ENCODE peak calls at places on chromosomes 7 and 10, in eight cellular contexts. U is left ventricle myocardium inferior; N is CD4-positive, alpha-beta T cell; D is activated B cell treated with CpG ODN at 0.5 μM for 24 hours; Y is epithelial cell of esophagus; W is sigmoid colon; F is A549; S is GM13976. P is an unnamed sample.

GRCh38 chr10:118798186-118798811 is 43.5 kb upstream of the CACUL1 start:
- DNase-seq in U (no peak), N (no peak), D (no peak), Y (peak), W (no peak), F (peak), S (no peak), P (peak)

GRCh38 chr7:23242321-23242720 is 4.3 kb upstream of the GPNMB start:
- DNase-seq in U (no peak), N (no peak), D (no peak), Y (peak), W (no peak), F (no peak), S (peak), P (peak)

GRCh38 chr10:14904316-14904732 is 25.7 kb downstream of the SUV39H2 start:
- DNase-seq in U (no peak), N (no peak), D (no peak), Y (peak), W (no peak), F (peak), S (no peak), P (peak)

GRCh38 chr10:83545901-83546391 is 593.4 kb upstream of the GHITM start:
- DNase-seq in U (peak), N (no peak), D (no peak), Y (peak), W (no peak), F (no peak), S (no peak), P (peak)

GRCh38 chr7:77765906-77766800 is 32.1 kb downstream of the TMEM60 start:
- DNase-seq in U (no peak), N (no peak), D (no peak), Y (peak), W (no peak), F (no peak), S (no peak), P (peak)

GRCh38 chr7:135283959-135284638 is 50.5 kb downstream of the STRA8 start:
- DNase-seq in U (no peak), N (no peak), D (no peak), Y (no peak), W (no peak), F (no peak), S (no peak), P (no peak)

GRCh38 chr7:105690286-105690915 is 109.1 kb upstream of the EFCAB10 start:
- DNase-seq in U (no peak), N (no peak), D (no peak), Y (peak), W (peak), F (no peak), S (no peak), P (no peak)

GRCh38 chr10:132688580-132689420 is 97.1 kb downstream of the NKX6-2 start:
- DNase-seq in U (peak), N (no peak), D (no peak), Y (no peak), W (peak), F (no peak), S (no peak), P (no peak)

GRCh38 chr10:22475857-22476600 is 130.7 kb downstream of the SPAG6 start:
- DNase-seq in U (no peak), N (no peak), D (peak), Y (no peak), W (no peak), F (peak), S (peak), P (no peak)

GRCh38 chr7:86918245-86918644 is 141.2 kb downstream of the ELAPOR2 start:
- DNase-seq in U (no peak), N (no peak), D (no peak), Y (no peak), W (no peak), F (no peak), S (no peak), P (no peak)

GRCh38 chr10:35234073-35234472 is 102.2 kb upstream of the CCNY start:
- DNase-seq in U (no peak), N (no peak), D (no peak), Y (no peak), W (no peak), F (no peak), S (no peak), P (no peak)

GRCh38 chr7:5283421-5284303 is 919 bp downstream of the SLC29A4 start:
- DNase-seq in U (no peak), N (no peak), D (no peak), Y (peak), W (no peak), F (peak), S (no peak), P (no peak)

GRCh38 chr10:122181901-122182799 is 88.9 kb upstream of the BTBD16 start:
- DNase-seq in U (no peak), N (no peak), D (no peak), Y (no peak), W (no peak), F (no peak), S (no peak), P (peak)

GRCh38 chr7:105003275-105003674 is 10.7 kb upstream of the KMT2E start:
- DNase-seq in U (no peak), N (no peak), D (no peak), Y (peak), W (peak), F (peak), S (no peak), P (peak)

GRCh38 chr7:85489498-85489897 is 302.6 kb upstream of the SEMA3D start:
- DNase-seq in U (no peak), N (no peak), D (no peak), Y (peak), W (no peak), F (peak), S (no peak), P (peak)

GRCh38 chr7:32048970-32049369 is 21.2 kb downstream of the PDE1C start:
- DNase-seq in U (no peak), N (no peak), D (no peak), Y (no peak), W (no peak), F (no peak), S (no peak), P (no peak)

GRCh38 chr10:21355591-21356011 is 169.9 kb downstream of the SKIDA1 start:
- DNase-seq in U (no peak), N (no peak), D (no peak), Y (peak), W (no peak), F (no peak), S (no peak), P (peak)

GRCh38 chr10:3192856-3193635 is 20.5 kb upstream of the PITRM1 start:
- DNase-seq in U (no peak), N (peak), D (no peak), Y (peak), W (no peak), F (peak), S (peak), P (peak)

GRCh38 chr10:53619678-53620077 is 847.1 kb upstream of the MBL2 start:
- DNase-seq in U (no peak), N (no peak), D (no peak), Y (peak), W (no peak), F (peak), S (no peak), P (peak)

GRCh38 chr7:82173400-82174021 is 270.1 kb downstream of the CACNA2D1 start:
- DNase-seq in U (no peak), N (no peak), D (no peak), Y (no peak), W (no peak), F (no peak), S (no peak), P (no peak)
- TF ChIP-seq CTCF in U (no peak), N (no peak), D (no peak), Y (no peak), W (no peak), F (no peak), S (no peak), P (no peak)

DNA sequence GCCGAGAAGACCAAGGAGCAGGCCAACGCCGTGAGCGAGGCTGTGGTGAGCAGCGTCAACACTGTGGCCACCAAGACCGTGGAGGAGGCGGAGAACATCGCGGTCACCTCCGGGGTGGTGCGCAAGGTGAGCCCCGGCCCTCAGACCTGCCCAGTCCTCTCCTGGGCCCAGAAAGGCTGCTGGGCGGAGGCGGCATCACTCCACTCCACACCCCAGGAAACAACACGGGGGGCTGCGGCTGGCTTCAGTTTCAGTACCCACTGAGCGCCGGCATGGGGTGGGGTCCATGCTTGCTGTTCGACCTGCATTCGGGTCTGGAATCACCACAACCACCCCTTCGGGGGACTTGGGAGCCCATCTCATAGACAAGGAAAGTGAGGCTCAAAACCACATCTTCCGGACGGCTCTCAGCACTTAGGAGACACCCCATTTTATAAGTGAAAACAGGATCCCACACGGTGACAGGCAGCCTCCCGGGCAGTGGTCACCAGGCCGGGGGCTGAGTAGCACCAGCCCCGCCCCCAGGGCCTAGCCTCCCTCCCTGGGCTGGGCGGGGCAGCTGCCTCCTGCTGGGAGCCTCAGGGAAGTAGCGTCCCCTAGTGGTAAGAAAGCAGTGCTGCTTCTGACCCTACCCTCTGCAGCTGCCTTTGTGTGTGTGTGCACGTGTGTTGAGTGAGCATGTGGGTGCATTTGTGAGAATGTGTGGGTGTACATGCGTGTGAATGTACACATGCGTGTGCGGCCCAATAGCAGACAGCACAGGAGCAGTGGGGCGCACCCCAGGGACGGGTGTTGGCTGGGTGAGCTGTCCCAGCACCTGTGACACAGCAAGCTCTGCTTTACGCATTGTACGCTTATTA is 1.8 kb downstream of the SNCG start:
- DNase-seq in U (peak), N (no peak), D (no peak), Y (peak), W (no peak), F (peak), S (peak), P (peak)
- TF ChIP-seq CTCF in U (peak), N (no peak), D (no peak), Y (peak), W (peak), F (peak), S (peak), P (peak)

GRCh38 chr10:109411897-109412296 is 511.4 kb downstream of the XPNPEP1 start:
- DNase-seq in U (no peak), N (no peak), D (no peak), Y (no peak), W (peak), F (peak), S (no peak), P (peak)
- TF ChIP-seq CTCF in U (no peak), N (no peak), D (no peak), Y (no peak), W (no peak), F (no peak), S (no peak), P (no peak)

GRCh38 chr7:88169717-88170320 is 50.0 kb downstream of the SRI start:
- DNase-seq in U (no peak), N (no peak), D (no peak), Y (peak), W (no peak), F (peak), S (no peak), P (peak)
- TF ChIP-seq CTCF in U (peak), N (peak), D (peak), Y (peak), W (no peak), F (peak), S (peak), P (peak)

DNA sequence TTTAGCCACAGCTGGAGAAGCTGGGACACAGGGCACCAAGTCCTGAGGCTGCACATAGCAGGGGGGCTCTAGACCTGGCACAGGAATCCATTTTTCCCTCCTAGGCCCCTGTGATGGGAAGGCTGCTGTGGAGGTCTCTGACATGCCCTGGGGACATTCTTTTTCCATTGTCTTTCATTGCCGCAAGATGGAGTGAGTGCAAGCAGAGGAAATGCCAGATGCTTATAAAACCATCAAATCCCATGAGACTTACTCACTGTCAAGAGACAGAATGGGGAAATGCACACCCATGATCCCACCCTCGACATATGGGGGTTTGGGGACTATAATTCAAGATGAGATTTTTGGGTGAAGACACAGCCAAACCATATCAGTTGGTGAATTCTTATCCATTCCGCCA is 94.7 kb upstream of the FERD3L start:
- DNase-seq in U (no peak), N (no peak), D (no peak), Y (no peak), W (no peak), F (no peak), S (no peak), P (peak)
- TF ChIP-seq CTCF in U (no peak), N (no peak), D (no peak), Y (no peak), W (no peak), F (no peak), S (no peak), P (no peak)

DNA sequence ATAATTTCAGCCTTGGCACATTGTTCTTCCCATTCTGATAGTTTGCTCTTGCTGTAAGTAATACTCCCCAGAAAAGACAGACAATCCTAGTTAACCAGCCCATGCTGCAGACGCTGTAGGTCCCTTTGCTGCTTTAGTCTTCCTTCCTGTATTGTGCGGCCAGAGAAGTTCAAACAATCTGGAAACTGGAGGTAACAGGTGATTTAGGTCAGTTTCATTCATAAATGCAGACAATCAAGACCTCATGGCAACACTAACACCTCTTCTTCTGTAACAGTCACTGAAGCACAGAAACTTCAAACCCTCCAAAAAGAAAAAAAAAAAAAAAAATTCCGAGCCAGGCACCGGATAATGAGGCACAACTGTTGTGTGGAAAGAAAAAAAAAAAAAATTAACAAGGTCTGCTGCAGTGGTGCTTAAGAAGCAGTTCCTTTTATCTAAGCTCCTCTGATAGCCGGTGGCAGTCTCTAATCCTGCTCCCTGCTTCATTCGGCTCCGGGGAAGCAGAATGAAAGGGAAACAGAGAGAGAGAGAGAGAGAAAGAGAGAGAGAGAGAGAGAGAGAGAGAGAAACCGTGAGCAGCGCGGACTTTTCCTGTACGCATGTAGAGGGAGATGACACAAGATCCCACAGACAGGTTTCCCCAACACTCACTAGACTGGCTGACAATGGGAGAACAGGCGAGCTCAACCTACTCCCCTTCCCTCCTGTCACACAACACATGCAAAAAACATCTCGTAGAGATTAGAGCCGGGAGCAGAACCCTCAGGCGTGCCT is at the start of gene SEMA3A:
- DNase-seq in U (no peak), N (no peak), D (no peak), Y (peak), W (peak), F (peak), S (no peak), P (peak)
- TF ChIP-seq CTCF in U (no peak), N (no peak), D (no peak), Y (no peak), W (peak), F (no peak), S (no peak), P (no peak)